ENCODE peak calls at places on chromosomes 6 and 20, in five cellular contexts. P is endothelial cell; G is aorta; B is activated naive CD4-positive, alpha-beta T cell; I is GM12892. N is an unnamed sample.

GRCh38 chr6:128095362-128095761 is 194.5 kb upstream of the THEMIS start:
- DNase-seq in P (no peak), G (no peak), B (no peak), I (no peak), N (no peak)

GRCh38 chr6:127288705-127289104 is 22.0 kb downstream of the RNF146 start:
- DNase-seq in P (no peak), G (no peak), B (no peak), I (no peak), N (no peak)

GRCh38 chr20:63533388-63533787 is 3.8 kb downstream of the PTK6 start:
- DNase-seq in P (no peak), G (peak), B (no peak), I (no peak), N (peak)

GRCh38 chr20:9474835-9475413 is 39.5 kb upstream of the LAMP5 start:
- DNase-seq in P (no peak), G (no peak), B (no peak), I (no peak), N (no peak)

GRCh38 chr20:61353261-61353995 is 101.4 kb downstream of the CDH4 start:
- DNase-seq in P (no peak), G (no peak), B (no peak), I (no peak), N (no peak)

GRCh38 chr20:24956001-24956761 is 7.1 kb downstream of the CST7 start:
- DNase-seq in P (no peak), G (no peak), B (no peak), I (no peak), N (no peak)

GRCh38 chr20:64110411-64111068 is 3.2 kb upstream of the NPBWR2 start:
- DNase-seq in P (no peak), G (peak), B (no peak), I (no peak), N (no peak)

GRCh38 chr6:138162104-138162946 is 586 bp downstream of the ARFGEF3 start:
- DNase-seq in P (peak), G (peak), B (no peak), I (peak), N (peak)

GRCh38 chr6:70413829-70414494 is 654 bp downstream of the FAM135A start:
- DNase-seq in P (no peak), G (no peak), B (peak), I (no peak), N (no peak)

GRCh38 chr6:2480267-2480966 is 235.0 kb upstream of the GMDS start:
- DNase-seq in P (no peak), G (no peak), B (no peak), I (no peak), N (no peak)

GRCh38 chr6:130577178-130577919 is 211.5 kb downstream of the TMEM200A start:
- DNase-seq in P (no peak), G (no peak), B (no peak), I (no peak), N (no peak)

GRCh38 chr6:3773696-3774298 is 22.3 kb upstream of the PXDC1 start:
- DNase-seq in P (no peak), G (no peak), B (no peak), I (no peak), N (no peak)

GRCh38 chr6:34536251-34536958 is 19.7 kb downstream of the SPDEF start:
- DNase-seq in P (no peak), G (no peak), B (no peak), I (no peak), N (no peak)

GRCh38 chr20:47586648-47587306 is 85.1 kb downstream of the NCOA3 start:
- DNase-seq in P (no peak), G (no peak), B (no peak), I (no peak), N (no peak)

GRCh38 chr6:152078804-152079203 is 271.3 kb downstream of the ESR1 start:
- DNase-seq in P (no peak), G (no peak), B (no peak), I (no peak), N (no peak)

GRCh38 chr20:57213291-57213690 is 53.1 kb downstream of the BMP7 start:
- DNase-seq in P (no peak), G (no peak), B (no peak), I (no peak), N (no peak)

GRCh38 chr20:47506335-47506734 is 4.6 kb downstream of the NCOA3 start:
- DNase-seq in P (no peak), G (no peak), B (no peak), I (no peak), N (no peak)

GRCh38 chr6:132715204-132715603 is 1.3 kb upstream of the VNN1 start:
- DNase-seq in P (peak), G (no peak), B (no peak), I (no peak), N (peak)

GRCh38 chr6:114087496-114087895 is 116.5 kb upstream of the HDAC2 start:
- DNase-seq in P (no peak), G (no peak), B (no peak), I (no peak), N (no peak)

GRCh38 chr6:169571123-169571962 is 130.5 kb downstream of the WDR27 start:
- DNase-seq in P (no peak), G (no peak), B (no peak), I (no peak), N (no peak)

GRCh38 chr6:170178561-170179477 is 112.1 kb downstream of the DLL1 start:
- DNase-seq in P (no peak), G (no peak), B (no peak), I (no peak), N (peak)

GRCh38 chr20:58700823-58701222 is 8.2 kb downstream of the NPEPL1 start:
- DNase-seq in P (no peak), G (peak), B (no peak), I (no peak), N (peak)

GRCh38 chr6:137161975-137162374 is 11.5 kb downstream of the IL22RA2 start:
- DNase-seq in P (no peak), G (no peak), B (no peak), I (no peak), N (peak)

GRCh38 chr20:14498809-14499208 is 161.4 kb upstream of the FLRT3 start:
- DNase-seq in P (no peak), G (no peak), B (no peak), I (no peak), N (no peak)

GRCh38 chr20:33450867-33451266 is 7.3 kb upstream of the SNTA1 start:
- DNase-seq in P (no peak), G (no peak), B (no peak), I (no peak), N (no peak)

GRCh38 chr20:54257090-54257816 is 49.4 kb downstream of the PFDN4 start:
- DNase-seq in P (no peak), G (no peak), B (no peak), I (no peak), N (no peak)

GRCh38 chr6:157759028-157759427 is 64.0 kb upstream of the SNX9 start:
- DNase-seq in P (no peak), G (no peak), B (no peak), I (no peak), N (no peak)

GRCh38 chr6:4925580-4925979 is 78.3 kb downstream of the RPP40 start:
- DNase-seq in P (no peak), G (no peak), B (no peak), I (no peak), N (no peak)

GRCh38 chr20:38199506-38200390 is 34.7 kb upstream of the TGM2 start:
- DNase-seq in P (no peak), G (peak), B (no peak), I (no peak), N (no peak)

GRCh38 chr6:37146735-37147157 is 23.2 kb upstream of the PIM1 start:
- DNase-seq in P (no peak), G (no peak), B (no peak), I (no peak), N (no peak)

GRCh38 chr6:98839788-98840361 is 5.5 kb downstream of the POU3F2 start:
- DNase-seq in P (peak), G (no peak), B (no peak), I (no peak), N (no peak)

GRCh38 chr6:37987008-37987407 is 167.5 kb downstream of the ZFAND3 start:
- DNase-seq in P (no peak), G (no peak), B (no peak), I (no peak), N (no peak)

N was measured in 8988T.